ENCODE peak calls at places on chromosomes 13 and 19, in five cellular contexts. One of them, this sample, is unnamed.

GRCh38 chr19:38912600-38913514 is 871 bp upstream of the CCER2 start:
- DNase-seq in stimulated activated CD4-positive, alpha-beta T cell treated with anti-CD3 and anti-CD28 coated beads, TNF-alpha, amount 100 ng/mL, for 48 hours: no peak
- DNase-seq in heart right ventricle: no peak
- DNase-seq in ACHN: no peak
- DNase-seq in brain microvascular endothelial cell: no peak
- DNase-seq in this sample: no peak

GRCh38 chr19:54684537-54684936 is 21.8 kb downstream of the LILRB4 start:
- DNase-seq in stimulated activated CD4-positive, alpha-beta T cell treated with anti-CD3 and anti-CD28 coated beads, TNF-alpha, amount 100 ng/mL, for 48 hours: no peak
- DNase-seq in heart right ventricle: no peak
- DNase-seq in ACHN: peak
- DNase-seq in brain microvascular endothelial cell: peak
- DNase-seq in this sample: no peak

GRCh38 chr19:16025108-16026101 is 50.9 kb upstream of the TPM4 start:
- DNase-seq in stimulated activated CD4-positive, alpha-beta T cell treated with anti-CD3 and anti-CD28 coated beads, TNF-alpha, amount 100 ng/mL, for 48 hours: no peak
- DNase-seq in heart right ventricle: no peak
- DNase-seq in ACHN: peak
- DNase-seq in brain microvascular endothelial cell: peak
- DNase-seq in this sample: peak

GRCh38 chr19:7471696-7472620 is 16.9 kb downstream of the PEX11G start:
- DNase-seq in stimulated activated CD4-positive, alpha-beta T cell treated with anti-CD3 and anti-CD28 coated beads, TNF-alpha, amount 100 ng/mL, for 48 hours: no peak
- DNase-seq in heart right ventricle: no peak
- DNase-seq in ACHN: no peak
- DNase-seq in brain microvascular endothelial cell: no peak
- DNase-seq in this sample: no peak

GRCh38 chr19:30226464-30227070 is 145.6 kb upstream of the ZNF536 start:
- DNase-seq in stimulated activated CD4-positive, alpha-beta T cell treated with anti-CD3 and anti-CD28 coated beads, TNF-alpha, amount 100 ng/mL, for 48 hours: no peak
- DNase-seq in heart right ventricle: no peak
- DNase-seq in ACHN: no peak
- DNase-seq in brain microvascular endothelial cell: no peak
- DNase-seq in this sample: no peak

GRCh38 chr19:18542936-18543813 is at the start of gene FKBP8:
- DNase-seq in stimulated activated CD4-positive, alpha-beta T cell treated with anti-CD3 and anti-CD28 coated beads, TNF-alpha, amount 100 ng/mL, for 48 hours: peak
- DNase-seq in heart right ventricle: peak
- DNase-seq in ACHN: peak
- DNase-seq in brain microvascular endothelial cell: peak
- DNase-seq in this sample: peak

GRCh38 chr19:15471639-15472101 is 7.3 kb upstream of the RASAL3 start:
- DNase-seq in stimulated activated CD4-positive, alpha-beta T cell treated with anti-CD3 and anti-CD28 coated beads, TNF-alpha, amount 100 ng/mL, for 48 hours: no peak
- DNase-seq in heart right ventricle: no peak
- DNase-seq in ACHN: no peak
- DNase-seq in brain microvascular endothelial cell: no peak
- DNase-seq in this sample: no peak

GRCh38 chr13:54950546-54950945 is 1921.9 kb downstream of the OLFM4 start:
- DNase-seq in stimulated activated CD4-positive, alpha-beta T cell treated with anti-CD3 and anti-CD28 coated beads, TNF-alpha, amount 100 ng/mL, for 48 hours: no peak
- DNase-seq in heart right ventricle: no peak
- DNase-seq in ACHN: no peak
- DNase-seq in brain microvascular endothelial cell: no peak
- DNase-seq in this sample: no peak

GRCh38 chr19:19538077-19538764 is at the start of gene CILP2:
- DNase-seq in stimulated activated CD4-positive, alpha-beta T cell treated with anti-CD3 and anti-CD28 coated beads, TNF-alpha, amount 100 ng/mL, for 48 hours: no peak
- DNase-seq in heart right ventricle: peak
- DNase-seq in ACHN: no peak
- DNase-seq in brain microvascular endothelial cell: no peak
- DNase-seq in this sample: no peak